ENCODE peak calls at places on chromosome 21, in six cellular contexts. Z, I, N, R, Y and K are unnamed samples. For H3K4me1 and H3K36me3, the result is how much of the 10 kb centered on the place peaks cover.

GRCh38 chr21:24444736-24445135 is 1162.5 kb downstream of the MRPL39 start:
- DNase-seq in Z (no peak), I (no peak), N (no peak), R (no peak), Y (no peak), K (no peak)

GRCh38 chr21:25911730-25912401 is 177.1 kb downstream of the GABPA start:
- DNase-seq in Z (peak), I (no peak), N (no peak), R (no peak), Y (no peak), K (peak)

GRCh38 chr21:25313891-25314646 is 293.2 kb downstream of the MRPL39 start:
- DNase-seq in Z (no peak), I (no peak), N (no peak), R (no peak), Y (no peak), K (no peak)

GRCh38 chr21:29372063-29372802 is 73.5 kb downstream of the BACH1 start:
- DNase-seq in Z (peak), I (peak), N (no peak), R (peak), Y (peak), K (no peak)

GRCh38 chr21:45341779-45342178 is 54.1 kb upstream of the POFUT2 start:
- DNase-seq in Z (no peak), I (no peak), N (no peak), R (no peak), Y (peak), K (no peak)

GRCh38 chr21:46368533-46369285 is 44.8 kb downstream of the PCNT start:
- DNase-seq in Z (no peak), I (no peak), N (no peak), R (no peak), Y (no peak), K (no peak)

GRCh38 chr21:24649691-24650090 is 957.6 kb downstream of the MRPL39 start:
- DNase-seq in Z (no peak), I (no peak), N (no peak), R (no peak), Y (no peak), K (no peak)

GRCh38 chr21:16913010-16913409 is 599.8 kb upstream of the CXADR start:
- DNase-seq in Z (no peak), I (peak), N (no peak), R (no peak), Y (no peak), K (no peak)

GRCh38 chr21:31656199-31657095 is 3.0 kb upstream of the SOD1 start:
- DNase-seq in Z (no peak), I (no peak), N (no peak), R (no peak), Y (peak), K (no peak)

GRCh38 chr21:26057488-26058170 is 112.9 kb downstream of the APP start:
- DNase-seq in Z (no peak), I (no peak), N (no peak), R (no peak), Y (no peak), K (no peak)

GRCh38 chr21:40208960-40209359 is 341.7 kb downstream of the PCP4 start:
- DNase-seq in Z (no peak), I (no peak), N (no peak), R (no peak), Y (no peak), K (no peak)

GRCh38 chr21:17783816-17784598 is 35.1 kb downstream of the C21orf91 start:
- DNase-seq in Z (no peak), I (no peak), N (no peak), R (no peak), Y (no peak), K (no peak)

GRCh38 chr21:16302851-16303282 is 573.1 kb downstream of the USP25 start:
- DNase-seq in Z (peak), I (no peak), N (no peak), R (peak), Y (no peak), K (no peak)

GRCh38 chr21:25183577-25183976 is 423.7 kb downstream of the MRPL39 start:
- DNase-seq in Z (no peak), I (no peak), N (no peak), R (no peak), Y (no peak), K (no peak)

GRCh38 chr21:39030127-39030884 is 152.9 kb downstream of the PSMG1 start:
- DNase-seq in Z (no peak), I (peak), N (no peak), R (no peak), Y (peak), K (no peak)
- H3K4me1 ChIP-seq in Z (under half), I (under half), N (under half), R (under half), Y (under half), K (under half)

DNA sequence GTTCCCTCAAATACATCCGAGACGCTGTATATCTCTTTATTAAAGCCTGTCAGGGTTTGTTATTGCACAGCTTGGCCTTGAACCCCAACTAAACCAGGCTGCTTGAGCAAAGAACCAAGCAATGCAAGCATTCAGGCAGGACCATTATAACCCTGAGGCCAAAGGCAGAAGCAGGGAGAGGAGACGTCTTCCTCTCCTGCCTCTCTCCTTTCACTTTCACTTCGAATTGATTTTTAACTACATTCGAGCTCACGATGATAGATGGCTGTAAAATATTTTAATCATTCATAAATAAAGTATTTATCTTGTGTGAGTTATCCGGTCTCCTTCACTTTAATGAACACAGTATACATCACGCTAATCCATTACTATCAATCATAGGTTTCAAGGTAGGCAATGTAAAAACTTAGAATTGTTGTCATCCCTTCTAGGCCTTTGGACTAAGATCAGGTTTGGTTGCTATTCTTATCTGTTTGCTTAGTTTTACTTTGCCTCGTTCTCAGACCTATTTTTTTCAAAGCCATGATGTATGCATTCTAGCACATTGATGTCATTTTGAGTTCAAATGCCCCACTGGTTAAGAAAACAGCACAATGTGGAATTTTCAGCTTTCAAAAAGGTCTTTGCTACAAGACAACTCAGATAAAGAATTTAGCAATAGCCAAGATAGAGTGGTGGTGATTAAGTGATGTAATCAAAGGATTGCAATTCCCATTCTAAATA is 480.2 kb upstream of the RUNX1 start:
- DNase-seq in Z (no peak), I (no peak), N (no peak), R (no peak), Y (no peak), K (no peak)
- H3K4me3 ChIP-seq in Z (peak), I (no peak), N (peak), R (peak), Y (no peak), K (peak)

DNA sequence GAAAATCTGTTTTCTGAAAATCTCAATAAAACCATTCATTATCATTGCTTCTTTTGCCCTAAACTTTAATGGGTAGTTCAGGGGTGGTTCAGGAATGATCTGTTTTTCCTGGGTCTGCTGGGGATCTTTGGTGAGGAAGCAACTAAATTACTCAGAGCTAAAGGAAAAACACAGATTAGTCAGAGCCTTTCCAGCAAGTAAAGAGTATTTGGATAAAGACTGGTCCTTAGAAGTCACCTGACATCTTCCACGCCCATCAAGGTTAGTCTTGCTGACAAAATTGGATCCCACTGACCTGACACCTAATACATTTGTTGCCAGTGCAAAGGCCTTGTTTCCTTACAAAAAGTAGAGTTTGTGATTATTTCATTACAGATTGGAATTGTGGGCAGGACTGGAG is 24.2 kb downstream of the HSPA13 start:
- DNase-seq in Z (no peak), I (no peak), N (no peak), R (no peak), Y (peak), K (no peak)
- H3K36me3 ChIP-seq in Z (under half), I (under half), N (under half), R (under half), Y (under half), K (under half)

DNA sequence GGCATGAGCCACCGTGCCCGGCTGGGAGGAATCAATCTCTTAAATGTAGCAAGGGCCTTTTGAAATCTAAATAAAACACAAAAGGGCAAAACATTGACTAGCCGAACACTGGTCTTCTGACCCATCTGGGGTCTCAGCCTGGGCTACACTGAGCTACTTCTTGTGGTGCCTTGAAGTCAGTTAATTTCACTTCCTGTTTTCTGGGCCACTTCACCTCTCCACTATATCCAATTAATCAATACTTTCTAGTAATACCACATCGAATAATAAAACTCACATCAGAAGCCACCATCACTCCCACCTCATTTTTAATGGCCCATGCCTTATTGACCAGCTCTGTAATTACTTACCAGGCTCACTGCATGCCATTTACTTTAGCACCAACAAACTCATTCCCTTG is 138.0 kb upstream of the SAMSN1 start:
- DNase-seq in Z (no peak), I (no peak), N (no peak), R (no peak), Y (no peak), K (no peak)
- H3K4me1 ChIP-seq in Z (under half), I (under half), N (under half), R (under half), Y (under half), K (under half)

DNA sequence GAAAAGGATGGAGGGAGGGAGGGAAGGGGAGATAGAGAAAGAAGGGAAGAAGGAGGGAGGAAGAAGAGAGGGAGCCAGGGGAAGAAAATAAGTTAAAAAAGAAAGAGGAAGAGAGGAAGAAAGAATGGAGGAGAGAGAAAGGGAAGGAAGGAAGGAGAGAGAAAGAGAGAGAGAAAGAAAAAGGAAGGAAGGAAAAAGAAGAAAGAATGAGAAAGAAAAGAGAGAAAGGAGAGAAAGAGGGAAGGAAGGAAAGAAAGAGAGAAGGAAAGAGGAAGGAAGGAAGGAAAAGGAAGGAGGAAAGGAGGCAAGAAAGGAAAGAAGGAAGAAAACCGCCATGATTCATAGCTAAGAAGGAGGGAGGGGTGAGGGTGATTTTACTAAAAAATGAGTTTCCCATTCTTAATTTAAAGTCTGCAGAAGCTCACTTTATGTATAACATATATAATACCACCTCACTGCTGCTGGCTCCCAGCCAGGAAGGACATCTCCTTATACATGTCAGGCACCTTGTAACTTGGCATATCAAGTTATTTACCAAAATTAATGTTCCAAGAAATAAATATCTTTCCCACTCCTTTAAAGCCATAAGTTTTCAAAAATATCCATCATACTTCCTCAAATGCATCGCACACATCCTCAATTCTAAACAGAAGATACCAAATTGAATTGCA is 46.0 kb upstream of the OLIG2 start:
- DNase-seq in Z (no peak), I (no peak), N (no peak), R (no peak), Y (no peak), K (no peak)
- H3K4me3 ChIP-seq in Z (no peak), I (no peak), N (no peak), R (no peak), Y (no peak), K (no peak)

DNA sequence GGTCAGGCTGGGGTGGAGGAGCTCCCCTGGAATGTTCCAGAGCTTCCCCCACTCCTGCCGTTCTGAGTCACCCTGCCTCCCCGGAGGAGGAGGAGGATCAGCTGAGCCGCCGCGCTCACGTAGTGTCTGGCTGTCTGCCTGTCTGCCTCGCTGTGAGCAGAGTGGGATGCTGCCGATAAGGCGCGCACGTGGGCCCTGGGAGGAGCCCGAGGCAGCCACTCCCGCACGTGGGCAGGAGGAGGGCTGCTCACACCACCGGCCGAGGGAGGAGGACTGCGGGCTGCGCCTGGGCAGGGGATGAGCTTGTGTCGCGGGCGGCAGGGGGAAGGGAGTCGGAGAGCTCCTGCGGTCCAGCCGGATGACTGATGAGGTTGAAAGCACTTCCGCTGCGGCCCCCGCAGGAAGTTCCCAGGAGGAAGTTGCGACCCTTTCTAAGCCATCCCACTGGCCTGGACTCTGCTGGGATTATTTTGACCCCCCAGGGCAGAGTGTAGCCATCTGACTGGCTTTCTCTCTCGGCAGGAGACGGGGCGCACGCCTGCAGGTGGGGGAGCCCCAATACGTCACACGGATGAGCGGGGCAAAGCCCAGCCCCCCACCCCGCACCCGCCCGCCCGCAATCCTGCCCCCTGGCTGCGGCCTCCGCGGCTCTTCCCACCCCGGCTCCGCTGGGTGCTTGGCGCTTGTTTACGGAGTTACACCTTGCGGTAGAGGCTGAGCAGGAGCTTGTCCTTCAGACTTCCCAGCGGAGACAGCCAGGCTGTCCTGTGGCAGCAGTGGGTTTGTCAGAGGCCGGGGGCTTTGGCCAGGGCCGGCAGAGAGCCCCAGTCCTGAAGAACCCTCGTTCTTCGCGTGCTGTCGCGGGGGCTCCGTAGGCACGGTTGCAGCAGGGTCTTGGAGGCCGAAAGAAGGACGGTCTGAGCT is 9.8 kb downstream of the PDXK start:
- DNase-seq in Z (peak), I (peak), N (peak), R (peak), Y (peak), K (peak)
- H3K36me3 ChIP-seq in Z (under half), I (under half), N (under half), R (under half), Y (under half), K (under half)

GRCh38 chr21:35014302-35015044 is 34.6 kb downstream of the RUNX1 start:
- DNase-seq in Z (no peak), I (no peak), N (no peak), R (no peak), Y (peak), K (no peak)
- H3K4me1 ChIP-seq in Z (under half), I (under half), N (under half), R (under half), Y (under half), K (under half)

GRCh38 chr21:37673801-37674575 is 242.3 kb downstream of the KCNJ6 start:
- DNase-seq in Z (no peak), I (peak), N (no peak), R (no peak), Y (no peak), K (no peak)

GRCh38 chr21:37671381-37671780 is 244.9 kb downstream of the KCNJ6 start:
- DNase-seq in Z (no peak), I (no peak), N (no peak), R (no peak), Y (peak), K (no peak)

GRCh38 chr21:37670883-37671282 is 245.4 kb downstream of the KCNJ6 start:
- DNase-seq in Z (no peak), I (no peak), N (no peak), R (no peak), Y (peak), K (no peak)

GRCh38 chr21:37677006-37677405 is 239.3 kb downstream of the KCNJ6 start:
- DNase-seq in Z (no peak), I (no peak), N (no peak), R (no peak), Y (no peak), K (no peak)

GRCh38 chr21:37675202-37675801 is 241.0 kb downstream of the KCNJ6 start:
- DNase-seq in Z (peak), I (peak), N (peak), R (peak), Y (no peak), K (peak)
- H3K4me3 ChIP-seq in Z (no peak), I (no peak), N (peak), R (no peak), Y (no peak), K (peak)

GRCh38 chr21:34925597-34925996 is 123.5 kb downstream of the RUNX1 start:
- DNase-seq in Z (no peak), I (no peak), N (no peak), R (no peak), Y (no peak), K (no peak)
- H3K36me3 ChIP-seq in Z (under half), I (under half), N (under half), R (under half), Y (under half), K (under half)

GRCh38 chr21:41428311-41428710 is 2.3 kb downstream of the MX1 start:
- DNase-seq in Z (peak), I (no peak), N (no peak), R (no peak), Y (no peak), K (no peak)

GRCh38 chr21:41427556-41427955 is 1.5 kb downstream of the MX1 start:
- DNase-seq in Z (peak), I (no peak), N (no peak), R (no peak), Y (no peak), K (no peak)

GRCh38 chr21:41426656-41427311 is 745 bp downstream of the MX1 start:
- DNase-seq in Z (peak), I (no peak), N (no peak), R (peak), Y (no peak), K (no peak)

GRCh38 chr21:41425954-41426655 is at the start of gene MX1:
- DNase-seq in Z (peak), I (peak), N (peak), R (peak), Y (peak), K (peak)

GRCh38 chr21:41425588-41425953 is 468 bp upstream of the MX1 start:
- DNase-seq in Z (no peak), I (no peak), N (no peak), R (no peak), Y (no peak), K (no peak)
- H3K4me1 ChIP-seq in Z (under half), I (under half), N (under half), R (under half), Y (under half), K (half or more)